ENCODE peak calls at places on chromosomes 6 and 20, in four cellular contexts. One of them, this sample, is unnamed.

GRCh38 chr6:109455502-109456282 is at the start of gene MICAL1:
- DNase-seq in HepG2: peak; percentile 30
- DNase-seq in A549: peak; percentile 33
- DNase-seq in H1: peak; percentile 84
- DNase-seq in this sample: peak; percentile 89

GRCh38 chr6:3708540-3708939 is 43.0 kb downstream of the PXDC1 start:
- DNase-seq in HepG2: no peak
- DNase-seq in A549: no peak
- DNase-seq in H1: no peak
- DNase-seq in this sample: no peak

GRCh38 chr20:50834599-50835005 is 39.7 kb downstream of the BCAS4 start:
- DNase-seq in A549: no peak
- DNase-seq in HepG2: peak; percentile 51
- DNase-seq in H1: no peak
- DNase-seq in this sample: no peak

GRCh38 chr6:81901589-81901988 is 149.1 kb upstream of the TENT5A start:
- DNase-seq in H1: no peak
- DNase-seq in HepG2: no peak
- DNase-seq in A549: no peak
- DNase-seq in this sample: no peak

GRCh38 chr6:88899569-88900316 is 63.7 kb downstream of the RNGTT start:
- DNase-seq in A549: no peak
- DNase-seq in H1: no peak
- DNase-seq in HepG2: peak; percentile 4
- DNase-seq in this sample: no peak

GRCh38 chr6:160042788-160043301 is 74.0 kb downstream of the IGF2R start:
- DNase-seq in H1: no peak
- DNase-seq in HepG2: peak; percentile 86
- DNase-seq in A549: no peak
- DNase-seq in this sample: no peak

GRCh38 chr6:169854083-169854725 is 102.8 kb downstream of the ERMARD start:
- DNase-seq in A549: no peak
- DNase-seq in HepG2: no peak
- DNase-seq in H1: no peak
- DNase-seq in this sample: no peak

GRCh38 chr6:41637179-41638001 is 878 bp upstream of the MDFI start:
- DNase-seq in HepG2: no peak
- DNase-seq in A549: no peak
- DNase-seq in H1: peak; percentile 71
- DNase-seq in this sample: no peak

GRCh38 chr20:38800882-38801281 is 4.6 kb upstream of the PPP1R16B start:
- DNase-seq in HepG2: no peak
- DNase-seq in H1: no peak
- DNase-seq in A549: no peak
- DNase-seq in this sample: no peak

GRCh38 chr20:24111858-24112257 is 123.3 kb upstream of the GGTLC1 start:
- DNase-seq in A549: no peak
- DNase-seq in H1: no peak
- DNase-seq in HepG2: no peak
- DNase-seq in this sample: no peak

GRCh38 chr6:43833223-43833995 is 63.4 kb downstream of the VEGFA start:
- DNase-seq in H1: no peak
- DNase-seq in HepG2: peak; percentile 60
- DNase-seq in A549: no peak
- DNase-seq in this sample: no peak

GRCh38 chr20:10414982-10415650 is 18.9 kb downstream of the MKKS start:
- DNase-seq in A549: peak; percentile 59
- DNase-seq in HepG2: no peak
- DNase-seq in H1: no peak
- DNase-seq in this sample: no peak

GRCh38 chr20:12575352-12576095 is 433.2 kb upstream of the SPTLC3 start:
- DNase-seq in H1: no peak
- DNase-seq in HepG2: no peak
- DNase-seq in A549: no peak
- DNase-seq in this sample: no peak

GRCh38 chr6:106244521-106244920 is 81.0 kb downstream of the ATG5 start:
- DNase-seq in H1: no peak
- DNase-seq in A549: no peak
- DNase-seq in HepG2: no peak
- DNase-seq in this sample: no peak

GRCh38 chr6:106249658-106250057 is 75.9 kb downstream of the ATG5 start:
- DNase-seq in H1: no peak
- DNase-seq in A549: no peak
- DNase-seq in HepG2: no peak
- DNase-seq in this sample: no peak

GRCh38 chr6:106244931-106245330 is 80.6 kb downstream of the ATG5 start:
- DNase-seq in A549: no peak
- DNase-seq in H1: no peak
- DNase-seq in HepG2: no peak
- DNase-seq in this sample: no peak

GRCh38 chr6:106247293-106247692 is 78.3 kb downstream of the ATG5 start:
- DNase-seq in A549: no peak
- DNase-seq in H1: no peak
- DNase-seq in HepG2: no peak
- DNase-seq in this sample: no peak

DNA sequence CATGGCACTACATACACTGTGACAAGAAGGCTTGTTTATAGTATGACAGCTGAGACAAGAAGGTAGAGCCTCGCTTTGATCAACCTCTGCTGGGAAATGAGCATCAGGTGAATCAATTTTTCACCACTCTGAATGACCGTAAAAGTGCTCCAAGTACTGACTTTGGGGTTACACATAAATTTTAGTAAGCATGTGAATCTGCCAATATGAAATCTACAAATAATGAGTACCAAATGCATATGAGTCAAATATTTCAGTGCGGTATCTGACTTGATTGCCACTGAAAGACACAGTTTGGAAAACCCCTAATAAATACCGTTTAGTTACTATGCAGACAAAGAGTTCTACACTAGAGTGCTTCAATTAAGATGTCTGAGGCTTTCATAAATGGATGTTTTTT is 77.8 kb downstream of the ATG5 start:
- DNase-seq in HepG2: no peak
- DNase-seq in H1: no peak
- DNase-seq in A549: no peak
- DNase-seq in this sample: no peak
- TF ChIP-seq HDAC2 in HepG2: no peak
- TF ChIP-seq HDAC2 in H1: no peak
- TF ChIP-seq HDAC2 in A549: no peak
- TF ChIP-seq HDAC2 in this sample: no peak

GRCh38 chr6:134908906-134909516 is 40.9 kb downstream of the ALDH8A1 start:
- DNase-seq in HepG2: peak; percentile 7
- DNase-seq in A549: peak; percentile 84
- DNase-seq in H1: no peak
- DNase-seq in this sample: no peak
- TF ChIP-seq JUN in HepG2: no peak
- TF ChIP-seq JUN in A549: peak; percentile 27
- TF ChIP-seq JUN in H1: no peak
- TF ChIP-seq JUN in this sample: peak; percentile 68

GRCh38 chr6:100346203-100346602 is 118.5 kb downstream of the SIM1 start:
- DNase-seq in A549: peak; percentile 4
- DNase-seq in HepG2: no peak
- DNase-seq in H1: no peak
- DNase-seq in this sample: no peak
- TF ChIP-seq HDAC2 in A549: no peak
- TF ChIP-seq HDAC2 in HepG2: no peak
- TF ChIP-seq HDAC2 in H1: no peak
- TF ChIP-seq HDAC2 in this sample: no peak

GRCh38 chr6:39113788-39114187 is 1.2 kb downstream of the SAYSD1 start:
- DNase-seq in HepG2: no peak
- DNase-seq in H1: no peak
- DNase-seq in A549: no peak
- DNase-seq in this sample: no peak
- TF ChIP-seq JUN in HepG2: no peak
- TF ChIP-seq JUN in H1: no peak
- TF ChIP-seq JUN in A549: no peak
- TF ChIP-seq JUN in this sample: no peak

This sample was measured in K562.